ENCODE peak calls at places on chromosome 16, in eight cellular contexts. W is kidney epithelial cell, E is sigmoid colon, Y is GM12865, D is IMR-90, M is cardiac muscle cell, J is lower lobe of right lung, I is HFF-Myc. K is an unnamed sample.

GRCh38 chr16:9797306-9797705 is 384.9 kb downstream of the GRIN2A start:
- DNase-seq in W (no peak), E (no peak), Y (no peak), D (no peak), M (no peak), J (no peak), I (no peak), K (no peak)

GRCh38 chr16:66695935-66696668 is 441 bp downstream of the CMTM4 start:
- DNase-seq in W (no peak), E (peak; percentile 67), Y (peak; percentile 44), D (no peak), M (no peak), J (peak; percentile 77), I (no peak), K (peak; percentile 30)

GRCh38 chr16:81168406-81168805 is 70.1 kb upstream of the BCO1 start:
- DNase-seq in W (no peak), E (no peak), Y (no peak), D (no peak), M (no peak), J (no peak), I (no peak), K (no peak)

GRCh38 chr16:70418274-70418992 is 20.5 kb downstream of the ST3GAL2 start:
- DNase-seq in W (no peak), E (no peak), Y (no peak), D (no peak), M (no peak), J (no peak), I (no peak), K (no peak)

GRCh38 chr16:78490847-78491246 is 391.4 kb downstream of the WWOX start:
- DNase-seq in W (no peak), E (no peak), Y (no peak), D (no peak), M (no peak), J (no peak), I (no peak), K (no peak)

GRCh38 chr16:61654962-61655361 is 381.3 kb downstream of the CDH8 start:
- DNase-seq in W (no peak), E (no peak), Y (no peak), D (no peak), M (no peak), J (no peak), I (no peak), K (no peak)

GRCh38 chr16:20949660-20950059 is 49.1 kb downstream of the LYRM1 start:
- DNase-seq in W (no peak), E (no peak), Y (no peak), D (no peak), M (no peak), J (no peak), I (no peak), K (no peak)

GRCh38 chr16:23965137-23965733 is 129.5 kb downstream of the PRKCB start:
- DNase-seq in W (no peak), E (no peak), Y (no peak), D (no peak), M (no peak), J (no peak), I (no peak), K (no peak)

GRCh38 chr16:66309-67182 is 5.9 kb downstream of the RHBDF1 start:
- DNase-seq in W (no peak), E (no peak), Y (no peak), D (no peak), M (no peak), J (no peak), I (no peak), K (no peak)

GRCh38 chr16:68408967-68409366 is 39.3 kb downstream of the SMPD3 start:
- DNase-seq in W (no peak), E (no peak), Y (no peak), D (no peak), M (no peak), J (peak; percentile 10), I (no peak), K (no peak)

GRCh38 chr16:8866118-8866883 is 2.5 kb downstream of the CARHSP1 start:
- DNase-seq in W (no peak), E (peak; percentile 89), Y (no peak), D (no peak), M (peak; percentile 77), J (no peak), I (no peak), K (no peak)

GRCh38 chr16:85865-86264 is 7.8 kb downstream of the MPG start:
- DNase-seq in W (no peak), E (no peak), Y (no peak), D (no peak), M (no peak), J (no peak), I (no peak), K (no peak)

GRCh38 chr16:25256821-25257503 is 683 bp downstream of the ZKSCAN2 start:
- DNase-seq in W (peak; percentile 47), E (no peak), Y (no peak), D (peak; percentile 15), M (peak; percentile 23), J (peak; percentile 47), I (no peak), K (no peak)

GRCh38 chr16:709651-710499 is 4.3 kb upstream of the FBXL16 start:
- DNase-seq in W (no peak), E (no peak), Y (no peak), D (peak; percentile 88), M (peak; percentile 85), J (no peak), I (no peak), K (peak; percentile 85)

GRCh38 chr16:27748868-27749546 is 199.1 kb downstream of the KATNIP start:
- DNase-seq in W (peak; percentile 85), E (no peak), Y (peak; percentile 45), D (peak; percentile 84), M (peak; percentile 66), J (peak; percentile 47), I (peak; percentile 49), K (peak; percentile 45)

GRCh38 chr16:14399397-14400284 is 230.4 kb downstream of the PARN start:
- DNase-seq in W (peak; percentile 50), E (peak; percentile 79), Y (peak; percentile 86), D (peak; percentile 62), M (peak; percentile 58), J (no peak), I (no peak), K (peak; percentile 82)

DNA sequence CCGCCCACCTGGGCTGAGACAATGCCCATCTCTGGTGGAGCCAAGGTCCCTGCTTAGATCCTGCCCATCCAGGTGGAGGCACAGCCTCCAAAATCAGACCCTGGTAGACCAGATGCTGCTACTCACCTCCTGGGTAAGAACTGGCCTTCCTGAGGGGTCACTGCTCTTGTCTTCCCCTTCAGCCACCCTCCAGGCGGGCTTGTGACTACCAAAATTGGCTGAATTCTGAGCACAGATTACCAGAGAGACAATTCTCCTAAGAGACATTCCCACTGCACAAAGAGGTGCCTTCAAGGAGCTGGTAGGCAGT is 10.9 kb downstream of the MMP2 start:
- DNase-seq in W (no peak), E (peak; percentile 60), Y (no peak), D (no peak), M (no peak), J (no peak), I (no peak), K (no peak)
- H3K4me3 ChIP-seq in W (no peak overlapping the region), E (no peak overlapping the region), Y (no peak overlapping the region), D (no peak overlapping the region), M (no peak overlapping the region), J (no peak overlapping the region), I (no peak overlapping the region), K (no peak overlapping the region)

DNA sequence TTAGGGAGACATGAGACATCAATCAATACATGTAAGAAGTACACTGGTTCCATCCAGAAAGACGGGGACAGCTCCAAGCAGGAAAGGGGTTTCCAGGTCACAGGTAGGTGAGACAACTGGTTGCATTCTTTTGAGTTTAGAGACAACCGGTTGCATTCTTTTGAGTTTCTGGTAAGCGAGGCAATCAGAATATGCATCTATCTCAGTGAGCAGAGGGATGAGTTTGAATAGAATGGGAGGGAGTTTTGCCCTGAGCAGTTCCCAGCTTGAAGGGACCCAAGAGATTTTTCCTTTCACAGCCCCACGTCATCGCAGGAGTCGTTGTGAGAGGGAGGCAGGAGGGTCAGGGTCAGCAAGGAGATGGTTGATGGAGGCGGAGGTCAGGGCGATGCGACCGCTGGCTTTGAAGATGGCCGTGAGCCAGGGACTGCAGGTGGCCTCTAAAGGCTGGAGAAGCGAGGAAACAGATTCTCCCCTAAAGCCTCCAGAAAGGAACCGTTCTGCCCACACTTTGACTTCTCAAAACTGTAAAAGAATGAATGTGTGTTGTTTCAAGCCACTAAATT is 36.5 kb downstream of the IRF8 start:
- DNase-seq in W (no peak), E (no peak), Y (no peak), D (no peak), M (no peak), J (no peak), I (no peak), K (no peak)
- H3K4me3 ChIP-seq in W (no peak overlapping the region), E (no peak overlapping the region), Y (peak overlapping the region; percentile 48), D (no peak overlapping the region), M (no peak overlapping the region), J (no peak overlapping the region), I (no peak overlapping the region), K (no peak overlapping the region)

DNA sequence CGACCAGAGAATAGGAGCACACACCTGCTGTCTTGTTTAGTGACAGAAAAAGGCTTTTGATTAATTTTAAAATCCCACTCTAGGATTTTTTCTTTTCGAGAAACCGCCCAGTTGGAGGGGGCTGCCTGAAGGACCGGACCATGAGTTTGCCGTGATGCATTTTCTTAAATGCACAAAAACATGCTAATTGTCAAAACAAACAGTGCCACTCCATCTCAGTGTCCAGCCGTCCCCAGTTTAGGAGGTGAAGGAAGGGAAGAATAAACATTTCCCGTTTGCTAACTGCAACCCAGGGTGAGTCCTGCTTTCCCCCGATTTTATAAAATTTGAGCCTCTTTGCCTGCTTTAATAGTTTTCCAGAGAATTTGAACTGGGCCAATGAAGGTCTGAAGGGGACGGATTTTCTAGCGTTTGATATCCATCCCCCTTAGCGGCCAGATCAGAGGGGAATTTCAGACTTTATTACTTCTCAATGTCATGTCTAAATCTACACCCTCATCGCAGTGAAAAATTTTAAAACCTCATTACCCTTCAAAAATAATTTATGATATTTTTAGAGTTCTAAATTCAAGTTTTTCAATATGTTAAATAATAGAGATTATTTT is 3.3 kb downstream of the FOXC2 start:
- DNase-seq in W (no peak), E (no peak), Y (no peak), D (no peak), M (no peak), J (no peak), I (no peak), K (no peak)
- H3K4me3 ChIP-seq in W (peak overlapping the region; percentile 89), E (no peak overlapping the region), Y (no peak overlapping the region), D (peak overlapping the region; percentile 98), M (peak overlapping the region; percentile 76), J (no peak overlapping the region), I (peak overlapping the region; percentile 71), K (peak overlapping the region; percentile 82)

DNA sequence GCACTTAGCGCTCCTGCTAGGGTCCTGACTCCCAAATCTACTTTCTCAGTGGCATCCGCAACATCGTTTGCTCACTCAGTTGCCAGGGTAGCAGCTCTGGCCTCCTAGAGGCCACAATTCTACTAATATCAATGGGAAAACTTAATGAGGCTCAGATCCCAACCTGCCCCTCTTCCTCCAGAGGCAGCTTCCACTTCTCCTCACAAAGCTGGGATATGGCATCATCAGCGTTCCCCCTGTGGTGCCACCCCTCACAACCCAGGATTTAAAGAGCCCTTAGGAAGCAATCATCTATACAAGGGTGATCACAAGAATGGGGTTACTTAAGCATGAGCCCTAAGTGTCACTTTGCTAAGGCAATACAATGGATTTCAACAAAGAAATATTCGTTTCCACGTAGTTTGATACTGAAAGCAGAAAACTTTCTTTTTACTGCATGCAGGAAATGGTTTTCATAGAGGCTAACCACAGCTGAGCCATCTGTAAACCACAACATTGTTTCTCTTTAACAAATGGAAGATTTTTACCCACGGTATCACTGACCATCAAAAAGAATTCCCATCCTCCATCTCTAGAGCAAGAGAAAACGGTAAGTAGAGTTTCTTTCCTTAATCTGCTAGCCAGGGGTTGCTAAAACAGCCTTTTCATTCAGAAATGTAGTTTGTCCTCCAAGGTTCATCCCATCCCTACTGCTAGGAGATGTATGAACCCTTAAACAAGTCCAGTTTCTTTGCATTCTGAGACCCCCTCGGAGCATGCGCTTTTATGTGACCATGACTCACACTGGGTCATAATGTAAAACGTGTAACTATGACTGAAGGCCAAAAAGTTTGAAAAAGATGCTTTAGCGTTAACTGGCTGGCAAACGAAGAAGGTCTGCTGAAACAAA is 68.3 kb upstream of the BCAR1 start:
- DNase-seq in W (peak; percentile 74), E (no peak), Y (peak; percentile 83), D (peak; percentile 92), M (peak; percentile 93), J (no peak), I (peak; percentile 67), K (peak; percentile 62)
- H3K4me3 ChIP-seq in W (no peak overlapping the region), E (no peak overlapping the region), Y (no peak overlapping the region), D (peak overlapping the region; percentile 39), M (no peak overlapping the region), J (no peak overlapping the region), I (peak overlapping the region; percentile 27), K (peak overlapping the region; percentile 18)

K was measured in SJSA1.